ENCODE peak calls at places on chromosomes 6 and 20, in nine cellular contexts. X is H7; O is skeletal muscle cell; S is small intestine; G is A172; N is activated T-cell treated with anti-CD3 and anti-CD28 coated beads for 1 hour; R is astrocyte of the spinal cord; Y is stimulated activated CD4-positive, alpha-beta T cell treated with anti-CD3 and anti-CD28 coated beads, Interleukin-1b, Interleukin-23, amount 100 ng/mL, for 4 hours; L is GM04503. T is an unnamed sample.

GRCh38 chr6:21317634-21318033 is 275.9 kb upstream of the SOX4 start:
- DNase-seq in L (no peak), G (no peak), N (no peak), X (no peak), O (no peak), Y (no peak), R (no peak), S (no peak), T (no peak)

GRCh38 chr20:62337558-62338293 is 29.4 kb downstream of the LAMA5 start:
- DNase-seq in X (no peak), N (no peak), G (no peak), Y (no peak), R (no peak), L (no peak), S (no peak), O (no peak), T (no peak)

GRCh38 chr6:36874016-36874442 is 574 bp downstream of the PPIL1 start:
- DNase-seq in N (no peak), R (no peak), L (no peak), O (no peak), G (peak; percentile 10), Y (no peak), S (no peak), X (no peak), T (peak; percentile 40)

GRCh38 chr6:23446394-23447001 is 679.5 kb upstream of the NRSN1 start:
- DNase-seq in R (peak; percentile 72), Y (no peak), N (no peak), O (peak; percentile 25), L (no peak), S (no peak), G (peak; percentile 29), X (peak; percentile 13), T (peak; percentile 57)

GRCh38 chr20:13105864-13106457 is 97.2 kb downstream of the SPTLC3 start:
- DNase-seq in L (no peak), G (peak; percentile 41), Y (no peak), R (peak; percentile 54), O (peak; percentile 4), X (no peak), S (peak; percentile 47), N (no peak), T (peak; percentile 49)

GRCh38 chr6:132611616-132612015 is 12.5 kb downstream of the TAAR2 start:
- DNase-seq in S (no peak), Y (no peak), R (no peak), X (no peak), O (no peak), N (no peak), G (no peak), L (no peak), T (peak; percentile 30)

GRCh38 chr20:49896204-49896603 is 19.1 kb downstream of the SPATA2 start:
- DNase-seq in R (no peak), N (no peak), X (no peak), L (no peak), G (no peak), S (no peak), Y (no peak), O (no peak), T (no peak)

GRCh38 chr6:131103296-131103695 is 32.0 kb upstream of the AKAP7 start:
- DNase-seq in G (no peak), L (no peak), S (no peak), O (no peak), N (no peak), R (peak; percentile 87), Y (no peak), X (no peak), T (no peak)

GRCh38 chr6:166172546-166172945 is 4.9 kb upstream of the TBXT start:
- DNase-seq in G (no peak), R (no peak), X (no peak), S (no peak), L (no peak), N (no peak), O (no peak), Y (no peak), T (no peak)

GRCh38 chr6:154537486-154537885 is 27.0 kb upstream of the CNKSR3 start:
- DNase-seq in X (no peak), O (no peak), G (no peak), Y (no peak), L (no peak), R (no peak), S (peak; percentile 65), N (no peak), T (no peak)

GRCh38 chr6:165702669-165703068 is 39.6 kb upstream of the PDE10A start:
- DNase-seq in N (no peak), L (no peak), S (no peak), G (no peak), O (no peak), X (no peak), Y (no peak), R (no peak), T (no peak)

T was measured in COLO829.